ENCODE peak calls at places on chromosomes 11 and 22, in ten cellular contexts. One of them, this sample, is unnamed.

GRCh38 chr22:17057959-17058814 is 26.6 kb upstream of the IL17RA start:
- DNase-seq in nephron progenitor cell: peak
- DNase-seq in H9: peak
- DNase-seq in heart left ventricle: peak
- DNase-seq in OCI-LY7: peak
- DNase-seq in pancreas: peak
- DNase-seq in IMR-90: peak
- DNase-seq in stomach: peak
- DNase-seq in Calu3: peak
- DNase-seq in type B pancreatic cell: no peak
- DNase-seq in this sample: peak

GRCh38 chr11:120324932-120325810 is at the start of gene TLCD5:
- DNase-seq in nephron progenitor cell: peak
- DNase-seq in H9: peak
- DNase-seq in heart left ventricle: peak
- DNase-seq in OCI-LY7: peak
- DNase-seq in pancreas: peak
- DNase-seq in IMR-90: peak
- DNase-seq in stomach: peak
- DNase-seq in Calu3: peak
- DNase-seq in type B pancreatic cell: peak
- DNase-seq in this sample: peak

GRCh38 chr11:127733552-127733951 is 733.0 kb upstream of the KIRREL3 start:
- DNase-seq in nephron progenitor cell: no peak
- DNase-seq in H9: no peak
- DNase-seq in heart left ventricle: peak
- DNase-seq in OCI-LY7: no peak
- DNase-seq in pancreas: no peak
- DNase-seq in IMR-90: no peak
- DNase-seq in stomach: no peak
- DNase-seq in Calu3: no peak
- DNase-seq in type B pancreatic cell: no peak
- DNase-seq in this sample: no peak

GRCh38 chr11:70747889-70748288 is 349.6 kb downstream of the CTTN start:
- DNase-seq in nephron progenitor cell: no peak
- DNase-seq in H9: no peak
- DNase-seq in heart left ventricle: no peak
- DNase-seq in OCI-LY7: no peak
- DNase-seq in pancreas: no peak
- DNase-seq in IMR-90: no peak
- DNase-seq in stomach: no peak
- DNase-seq in Calu3: no peak
- DNase-seq in type B pancreatic cell: no peak
- DNase-seq in this sample: no peak

GRCh38 chr11:134244593-134244992 is 8.6 kb downstream of the THYN1 start:
- DNase-seq in nephron progenitor cell: peak
- DNase-seq in H9: peak
- DNase-seq in heart left ventricle: no peak
- DNase-seq in OCI-LY7: peak
- DNase-seq in pancreas: no peak
- DNase-seq in IMR-90: peak
- DNase-seq in stomach: no peak
- DNase-seq in Calu3: peak
- DNase-seq in type B pancreatic cell: no peak
- DNase-seq in this sample: no peak

GRCh38 chr11:111438846-111439520 is 59.9 kb upstream of the POU2AF1 start:
- DNase-seq in nephron progenitor cell: no peak
- DNase-seq in H9: no peak
- DNase-seq in heart left ventricle: no peak
- DNase-seq in OCI-LY7: peak
- DNase-seq in pancreas: no peak
- DNase-seq in IMR-90: no peak
- DNase-seq in stomach: no peak
- DNase-seq in Calu3: no peak
- DNase-seq in type B pancreatic cell: no peak
- DNase-seq in this sample: no peak

GRCh38 chr11:131311746-131312145 is 58.7 kb upstream of the NTM start:
- DNase-seq in nephron progenitor cell: no peak
- DNase-seq in H9: no peak
- DNase-seq in heart left ventricle: no peak
- DNase-seq in OCI-LY7: no peak
- DNase-seq in pancreas: no peak
- DNase-seq in IMR-90: no peak
- DNase-seq in stomach: no peak
- DNase-seq in Calu3: no peak
- DNase-seq in type B pancreatic cell: no peak
- DNase-seq in this sample: no peak

GRCh38 chr11:68081691-68082090 is 39.5 kb downstream of the CHKA start:
- DNase-seq in nephron progenitor cell: no peak
- DNase-seq in H9: no peak
- DNase-seq in heart left ventricle: no peak
- DNase-seq in OCI-LY7: no peak
- DNase-seq in pancreas: peak
- DNase-seq in IMR-90: no peak
- DNase-seq in stomach: peak
- DNase-seq in Calu3: no peak
- DNase-seq in type B pancreatic cell: no peak
- DNase-seq in this sample: no peak

GRCh38 chr11:111565111-111565720 is 24.7 kb downstream of the LAYN start:
- DNase-seq in nephron progenitor cell: peak
- DNase-seq in H9: peak
- DNase-seq in heart left ventricle: peak
- DNase-seq in OCI-LY7: peak
- DNase-seq in pancreas: peak
- DNase-seq in IMR-90: peak
- DNase-seq in stomach: peak
- DNase-seq in Calu3: peak
- DNase-seq in type B pancreatic cell: no peak
- DNase-seq in this sample: peak

GRCh38 chr22:28012811-28013460 is 93.9 kb upstream of the PITPNB start:
- DNase-seq in nephron progenitor cell: no peak
- DNase-seq in H9: no peak
- DNase-seq in heart left ventricle: peak
- DNase-seq in OCI-LY7: no peak
- DNase-seq in pancreas: no peak
- DNase-seq in IMR-90: no peak
- DNase-seq in stomach: no peak
- DNase-seq in Calu3: peak
- DNase-seq in type B pancreatic cell: no peak
- DNase-seq in this sample: no peak

GRCh38 chr11:27215471-27216267 is 147.3 kb downstream of the CCDC34 start:
- DNase-seq in nephron progenitor cell: no peak
- DNase-seq in H9: peak
- DNase-seq in heart left ventricle: peak
- DNase-seq in OCI-LY7: no peak
- DNase-seq in pancreas: peak
- DNase-seq in IMR-90: no peak
- DNase-seq in stomach: peak
- DNase-seq in Calu3: no peak
- DNase-seq in type B pancreatic cell: no peak
- DNase-seq in this sample: no peak

GRCh38 chr11:44779736-44780520 is 53.2 kb downstream of the TSPAN18 start:
- DNase-seq in nephron progenitor cell: no peak
- DNase-seq in H9: peak
- DNase-seq in heart left ventricle: no peak
- DNase-seq in OCI-LY7: no peak
- DNase-seq in pancreas: no peak
- DNase-seq in IMR-90: no peak
- DNase-seq in stomach: no peak
- DNase-seq in Calu3: no peak
- DNase-seq in type B pancreatic cell: no peak
- DNase-seq in this sample: no peak

GRCh38 chr11:88414385-88414861 is 76.9 kb upstream of the CTSC start:
- DNase-seq in nephron progenitor cell: no peak
- DNase-seq in H9: no peak
- DNase-seq in heart left ventricle: peak
- DNase-seq in OCI-LY7: no peak
- DNase-seq in pancreas: peak
- DNase-seq in IMR-90: peak
- DNase-seq in stomach: no peak
- DNase-seq in Calu3: peak
- DNase-seq in type B pancreatic cell: no peak
- DNase-seq in this sample: no peak

GRCh38 chr11:117232022-117232878 is at the start of the genes PCSK7 and RNF214:
- DNase-seq in nephron progenitor cell: peak
- DNase-seq in H9: peak
- DNase-seq in heart left ventricle: peak
- DNase-seq in OCI-LY7: peak
- DNase-seq in pancreas: peak
- DNase-seq in IMR-90: peak
- DNase-seq in stomach: peak
- DNase-seq in Calu3: peak
- DNase-seq in type B pancreatic cell: peak
- DNase-seq in this sample: peak

GRCh38 chr11:73288873-73289707 is 17.0 kb downstream of the P2RY6 start:
- DNase-seq in nephron progenitor cell: peak
- DNase-seq in H9: peak
- DNase-seq in heart left ventricle: peak
- DNase-seq in OCI-LY7: peak
- DNase-seq in pancreas: peak
- DNase-seq in IMR-90: peak
- DNase-seq in stomach: peak
- DNase-seq in Calu3: peak
- DNase-seq in type B pancreatic cell: no peak
- DNase-seq in this sample: peak

GRCh38 chr11:75254326-75254725 is 13.8 kb downstream of the TPBGL start:
- DNase-seq in nephron progenitor cell: no peak
- DNase-seq in H9: no peak
- DNase-seq in heart left ventricle: no peak
- DNase-seq in OCI-LY7: no peak
- DNase-seq in pancreas: no peak
- DNase-seq in IMR-90: no peak
- DNase-seq in stomach: no peak
- DNase-seq in Calu3: no peak
- DNase-seq in type B pancreatic cell: no peak
- DNase-seq in this sample: no peak

GRCh38 chr11:68711114-68711513 is 26.8 kb downstream of the GAL start:
- DNase-seq in nephron progenitor cell: no peak
- DNase-seq in H9: no peak
- DNase-seq in heart left ventricle: no peak
- DNase-seq in OCI-LY7: no peak
- DNase-seq in pancreas: no peak
- DNase-seq in IMR-90: no peak
- DNase-seq in stomach: no peak
- DNase-seq in Calu3: no peak
- DNase-seq in type B pancreatic cell: no peak
- DNase-seq in this sample: no peak

GRCh38 chr11:96664108-96664507 is 274.3 kb downstream of the JRKL start:
- DNase-seq in nephron progenitor cell: no peak
- DNase-seq in H9: no peak
- DNase-seq in heart left ventricle: no peak
- DNase-seq in OCI-LY7: no peak
- DNase-seq in pancreas: no peak
- DNase-seq in IMR-90: no peak
- DNase-seq in stomach: no peak
- DNase-seq in Calu3: no peak
- DNase-seq in type B pancreatic cell: no peak
- DNase-seq in this sample: no peak
- TF ChIP-seq CTCF in nephron progenitor cell: no peak
- TF ChIP-seq CTCF in H9: no peak
- TF ChIP-seq CTCF in heart left ventricle: no peak
- TF ChIP-seq CTCF in OCI-LY7: no peak
- TF ChIP-seq CTCF in pancreas: no peak
- TF ChIP-seq CTCF in IMR-90: no peak
- TF ChIP-seq CTCF in stomach: no peak
- TF ChIP-seq CTCF in Calu3: no peak
- TF ChIP-seq CTCF in type B pancreatic cell: no peak
- TF ChIP-seq CTCF in this sample: no peak

GRCh38 chr11:118401151-118401879 is at the start of gene ATP5MG:
- DNase-seq in nephron progenitor cell: peak
- DNase-seq in H9: peak
- DNase-seq in heart left ventricle: peak
- DNase-seq in OCI-LY7: peak
- DNase-seq in pancreas: peak
- DNase-seq in IMR-90: peak
- DNase-seq in stomach: peak
- DNase-seq in Calu3: peak
- DNase-seq in type B pancreatic cell: peak
- DNase-seq in this sample: peak
- TF ChIP-seq CTCF in nephron progenitor cell: no peak
- TF ChIP-seq CTCF in H9: peak
- TF ChIP-seq CTCF in heart left ventricle: no peak
- TF ChIP-seq CTCF in OCI-LY7: peak
- TF ChIP-seq CTCF in pancreas: no peak
- TF ChIP-seq CTCF in IMR-90: no peak
- TF ChIP-seq CTCF in stomach: no peak
- TF ChIP-seq CTCF in Calu3: no peak
- TF ChIP-seq CTCF in type B pancreatic cell: peak
- TF ChIP-seq CTCF in this sample: no peak

DNA sequence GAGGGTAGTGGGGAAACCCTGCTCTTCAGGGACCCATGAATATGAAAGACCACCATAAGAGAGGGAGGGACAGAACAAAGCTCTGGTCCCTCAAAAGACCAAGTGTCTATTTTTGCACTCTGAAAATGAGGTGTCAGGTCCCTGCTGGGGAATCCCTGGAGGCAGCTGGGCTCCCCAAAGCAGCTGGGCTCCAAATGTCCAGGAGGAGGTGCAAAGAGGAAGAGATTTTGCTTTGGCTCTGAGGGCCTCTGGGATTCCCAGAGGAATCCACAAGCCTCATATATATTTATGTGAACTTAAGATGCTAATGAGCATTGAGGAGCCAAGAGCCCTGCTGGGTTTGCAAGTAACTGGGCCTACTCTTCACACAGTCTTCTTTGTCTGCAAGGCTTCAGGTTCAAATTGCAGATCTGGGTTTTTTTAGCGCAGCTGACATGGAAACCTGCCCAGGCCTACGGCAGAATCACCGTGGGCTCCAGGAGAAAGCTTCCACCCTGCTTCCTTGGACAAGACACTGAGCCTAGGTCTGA is 26.0 kb downstream of the CLMP start:
- DNase-seq in nephron progenitor cell: no peak
- DNase-seq in H9: no peak
- DNase-seq in heart left ventricle: no peak
- DNase-seq in OCI-LY7: no peak
- DNase-seq in pancreas: no peak
- DNase-seq in IMR-90: no peak
- DNase-seq in stomach: no peak
- DNase-seq in Calu3: no peak
- DNase-seq in type B pancreatic cell: no peak
- DNase-seq in this sample: no peak
- TF ChIP-seq CTCF in nephron progenitor cell: no peak
- TF ChIP-seq CTCF in H9: no peak
- TF ChIP-seq CTCF in heart left ventricle: no peak
- TF ChIP-seq CTCF in OCI-LY7: no peak
- TF ChIP-seq CTCF in pancreas: no peak
- TF ChIP-seq CTCF in IMR-90: no peak
- TF ChIP-seq CTCF in stomach: no peak
- TF ChIP-seq CTCF in Calu3: no peak
- TF ChIP-seq CTCF in type B pancreatic cell: no peak
- TF ChIP-seq CTCF in this sample: no peak

DNA sequence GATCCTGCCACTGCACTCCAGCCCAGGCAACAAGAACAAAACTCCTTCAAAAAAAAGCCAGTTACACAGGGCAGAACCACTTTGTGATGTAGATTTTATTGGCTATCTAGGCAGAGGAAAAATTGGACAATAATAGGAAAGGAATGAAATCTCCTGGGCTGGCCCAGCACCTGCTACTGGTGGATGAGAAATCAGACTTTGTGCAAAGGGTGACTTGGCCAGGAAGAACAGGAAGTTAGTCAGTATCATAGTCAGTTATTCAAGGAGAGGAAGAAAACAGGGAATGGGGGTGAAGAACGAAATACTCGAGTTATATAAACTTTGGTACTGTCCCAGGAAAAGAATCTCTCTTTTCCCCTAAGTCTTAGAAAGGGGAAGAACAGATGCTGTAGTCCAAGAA is 11.0 kb upstream of the SPTBN2 start:
- DNase-seq in nephron progenitor cell: no peak
- DNase-seq in H9: no peak
- DNase-seq in heart left ventricle: no peak
- DNase-seq in OCI-LY7: no peak
- DNase-seq in pancreas: no peak
- DNase-seq in IMR-90: peak
- DNase-seq in stomach: no peak
- DNase-seq in Calu3: no peak
- DNase-seq in type B pancreatic cell: no peak
- DNase-seq in this sample: no peak
- TF ChIP-seq CTCF in nephron progenitor cell: no peak
- TF ChIP-seq CTCF in H9: no peak
- TF ChIP-seq CTCF in heart left ventricle: no peak
- TF ChIP-seq CTCF in OCI-LY7: no peak
- TF ChIP-seq CTCF in pancreas: no peak
- TF ChIP-seq CTCF in IMR-90: no peak
- TF ChIP-seq CTCF in stomach: no peak
- TF ChIP-seq CTCF in Calu3: no peak
- TF ChIP-seq CTCF in type B pancreatic cell: no peak
- TF ChIP-seq CTCF in this sample: no peak

This sample was measured in tibial artery.